ENCODE peak calls at places on chromosome 7, in five cellular contexts. One of them, this sample, is unnamed.

GRCh38 chr7:92851732-92852131 is 15.4 kb upstream of the CDK6 start:
- ATAC-seq in left lung: no peak
- ATAC-seq in right cardiac atrium: no peak
- ATAC-seq in RWPE2: no peak
- ATAC-seq in upper lobe of right lung: no peak
- ATAC-seq in this sample: no peak

GRCh38 chr7:143418681-143419458 is 10.2 kb upstream of the EPHA1 start:
- ATAC-seq in left lung: no peak
- ATAC-seq in right cardiac atrium: no peak
- ATAC-seq in RWPE2: no peak
- ATAC-seq in upper lobe of right lung: no peak
- ATAC-seq in this sample: no peak

GRCh38 chr7:7548407-7548806 is 12.7 kb upstream of the COL28A1 start:
- ATAC-seq in left lung: no peak
- ATAC-seq in right cardiac atrium: no peak
- ATAC-seq in RWPE2: no peak
- ATAC-seq in upper lobe of right lung: no peak
- ATAC-seq in this sample: no peak

GRCh38 chr7:92330835-92331438 is 85.2 kb downstream of the ANKIB1 start:
- ATAC-seq in left lung: no peak
- ATAC-seq in right cardiac atrium: no peak
- ATAC-seq in RWPE2: no peak
- ATAC-seq in upper lobe of right lung: no peak
- ATAC-seq in this sample: no peak

GRCh38 chr7:95690367-95690947 is 81.9 kb upstream of the DYNC1I1 start:
- ATAC-seq in left lung: peak; percentile 84
- ATAC-seq in right cardiac atrium: peak; percentile 32
- ATAC-seq in RWPE2: no peak
- ATAC-seq in upper lobe of right lung: peak; percentile 71
- ATAC-seq in this sample: peak; percentile 42

GRCh38 chr7:15801565-15801964 is 115.1 kb upstream of the MEOX2 start:
- ATAC-seq in left lung: peak; percentile 88
- ATAC-seq in right cardiac atrium: peak; percentile 84
- ATAC-seq in RWPE2: no peak
- ATAC-seq in upper lobe of right lung: no peak
- ATAC-seq in this sample: peak; percentile 91

GRCh38 chr7:98375664-98376063 is 25.2 kb downstream of the BAIAP2L1 start:
- ATAC-seq in left lung: no peak
- ATAC-seq in right cardiac atrium: no peak
- ATAC-seq in RWPE2: no peak
- ATAC-seq in upper lobe of right lung: no peak
- ATAC-seq in this sample: no peak

GRCh38 chr7:11472646-11473045 is 359.4 kb downstream of the THSD7A start:
- ATAC-seq in left lung: no peak
- ATAC-seq in right cardiac atrium: no peak
- ATAC-seq in RWPE2: no peak
- ATAC-seq in upper lobe of right lung: no peak
- ATAC-seq in this sample: no peak

GRCh38 chr7:158270856-158271413 is 316.7 kb downstream of the PTPRN2 start:
- ATAC-seq in left lung: no peak
- ATAC-seq in right cardiac atrium: no peak
- ATAC-seq in RWPE2: no peak
- ATAC-seq in upper lobe of right lung: no peak
- ATAC-seq in this sample: no peak

GRCh38 chr7:70432567-70433001 is 699.4 kb upstream of the GALNT17 start:
- ATAC-seq in left lung: no peak
- ATAC-seq in right cardiac atrium: no peak
- ATAC-seq in RWPE2: no peak
- ATAC-seq in upper lobe of right lung: no peak
- ATAC-seq in this sample: no peak

GRCh38 chr7:142797342-142797798 is 26.6 kb downstream of the PRSS2 start:
- ATAC-seq in left lung: peak; percentile 26
- ATAC-seq in right cardiac atrium: peak; percentile 20
- ATAC-seq in RWPE2: no peak
- ATAC-seq in upper lobe of right lung: peak; percentile 2
- ATAC-seq in this sample: peak; percentile 8

GRCh38 chr7:2399848-2400587 is 3.4 kb upstream of the CHST12 start:
- ATAC-seq in left lung: peak; percentile 23
- ATAC-seq in right cardiac atrium: peak; percentile 48
- ATAC-seq in RWPE2: peak; percentile 53
- ATAC-seq in upper lobe of right lung: peak; percentile 2
- ATAC-seq in this sample: peak; percentile 26

GRCh38 chr7:150383710-150384397 is 4.7 kb downstream of the ZNF775 start:
- ATAC-seq in left lung: no peak
- ATAC-seq in right cardiac atrium: no peak
- ATAC-seq in RWPE2: no peak
- ATAC-seq in upper lobe of right lung: no peak
- ATAC-seq in this sample: no peak
- H3K4me1 ChIP-seq in left lung: peaks cover 31% of the 10 kb centered on the region
- H3K4me1 ChIP-seq in right cardiac atrium: no peaks in the 10 kb centered on the region
- H3K4me1 ChIP-seq in RWPE2: peaks cover 11% of the 10 kb centered on the region
- H3K4me1 ChIP-seq in upper lobe of right lung: peaks cover 15% of the 10 kb centered on the region
- H3K4me1 ChIP-seq in this sample: peaks cover 5% of the 10 kb centered on the region

DNA sequence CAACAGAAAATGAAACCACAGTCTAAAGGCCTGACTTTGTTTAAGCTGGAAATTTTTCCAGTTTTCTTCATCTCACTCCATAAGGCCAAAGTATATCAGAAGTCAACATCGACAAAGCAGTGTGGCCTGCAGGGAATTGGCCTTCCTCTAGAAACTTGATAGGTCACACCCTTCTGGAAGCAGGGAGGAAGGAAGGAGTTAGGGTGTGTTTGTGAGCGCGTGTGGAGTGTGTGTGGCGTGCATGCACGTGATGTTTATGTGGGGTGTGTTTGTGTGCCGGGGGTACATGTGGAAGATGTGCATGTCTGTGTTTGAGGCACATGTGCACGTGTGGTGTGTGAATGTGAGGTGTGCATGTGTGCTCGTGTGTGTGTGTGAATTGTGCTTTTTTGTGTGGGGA is 28.6 kb downstream of the ZC3HAV1 start:
- ATAC-seq in left lung: no peak
- ATAC-seq in right cardiac atrium: peak; percentile 86
- ATAC-seq in RWPE2: no peak
- ATAC-seq in upper lobe of right lung: peak; percentile 20
- ATAC-seq in this sample: no peak
- H3K27ac ChIP-seq in left lung: no peak overlapping the region
- H3K27ac ChIP-seq in right cardiac atrium: peak overlapping the region; percentile 16
- H3K27ac ChIP-seq in RWPE2: no peak overlapping the region
- H3K27ac ChIP-seq in upper lobe of right lung: no peak overlapping the region
- H3K27ac ChIP-seq in this sample: no peak overlapping the region

DNA sequence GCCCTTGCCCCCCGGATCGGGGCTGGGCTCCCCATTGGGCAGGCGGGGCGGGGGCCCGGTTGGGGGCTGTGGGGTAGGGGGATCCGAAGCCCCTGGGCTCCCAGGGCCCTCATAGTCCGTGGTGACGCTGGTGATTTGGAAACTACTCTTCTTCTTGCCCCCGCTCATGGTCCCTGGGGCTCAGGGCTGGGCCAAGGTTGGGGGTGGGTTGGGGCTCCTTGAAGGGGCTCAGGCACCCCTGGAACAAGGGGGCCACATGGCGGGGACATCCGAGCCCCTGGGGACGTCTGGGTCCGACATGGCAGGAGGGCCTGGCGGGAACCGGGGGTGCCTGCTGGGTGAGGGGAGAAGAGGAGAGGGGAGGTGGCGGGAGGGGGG is 1.2 kb downstream of the TSC22D4 start:
- ATAC-seq in left lung: no peak
- ATAC-seq in right cardiac atrium: no peak
- ATAC-seq in RWPE2: no peak
- ATAC-seq in upper lobe of right lung: no peak
- ATAC-seq in this sample: no peak
- H3K4me1 ChIP-seq in left lung: peaks cover 62% of the 10 kb centered on the region
- H3K4me1 ChIP-seq in right cardiac atrium: peaks cover 16% of the 10 kb centered on the region
- H3K4me1 ChIP-seq in RWPE2: no peaks in the 10 kb centered on the region
- H3K4me1 ChIP-seq in upper lobe of right lung: peaks cover 44% of the 10 kb centered on the region
- H3K4me1 ChIP-seq in this sample: peaks cover 69% of the 10 kb centered on the region

GRCh38 chr7:44282601-44283171 is 42.7 kb downstream of the CAMK2B start:
- ATAC-seq in left lung: no peak
- ATAC-seq in right cardiac atrium: no peak
- ATAC-seq in RWPE2: no peak
- ATAC-seq in upper lobe of right lung: no peak
- ATAC-seq in this sample: no peak
- H3K27ac ChIP-seq in left lung: no peak overlapping the region
- H3K27ac ChIP-seq in right cardiac atrium: peak overlapping the region; percentile 59
- H3K27ac ChIP-seq in RWPE2: no peak overlapping the region
- H3K27ac ChIP-seq in upper lobe of right lung: no peak overlapping the region
- H3K27ac ChIP-seq in this sample: no peak overlapping the region